ENCODE peak calls at places on chromosomes 2 and 18, in six cellular contexts. One of them, this sample, is unnamed.

GRCh38 chr2:117065912-117066311 is 748.6 kb upstream of the DDX18 start:
- DNase-seq in GM23248: no peak
- DNase-seq in AG04450: no peak
- DNase-seq in NCI-H1436: no peak
- DNase-seq in coronary artery: no peak
- DNase-seq in dorsolateral prefrontal cortex: no peak
- DNase-seq in this sample: no peak

GRCh38 chr18:3852321-3852720 is 402.3 kb downstream of the TGIF1 start:
- DNase-seq in GM23248: peak; percentile 14
- DNase-seq in AG04450: no peak
- DNase-seq in NCI-H1436: no peak
- DNase-seq in coronary artery: no peak
- DNase-seq in dorsolateral prefrontal cortex: no peak
- DNase-seq in this sample: no peak

GRCh38 chr2:31239842-31240198 is 5.9 kb downstream of the EHD3 start:
- DNase-seq in GM23248: peak; percentile 88
- DNase-seq in AG04450: no peak
- DNase-seq in NCI-H1436: no peak
- DNase-seq in coronary artery: peak; percentile 91
- DNase-seq in dorsolateral prefrontal cortex: no peak
- DNase-seq in this sample: no peak

GRCh38 chr2:121689356-121689755 is 40.1 kb upstream of the CLASP1 start:
- DNase-seq in GM23248: peak; percentile 64
- DNase-seq in AG04450: peak; percentile 18
- DNase-seq in NCI-H1436: no peak
- DNase-seq in coronary artery: no peak
- DNase-seq in dorsolateral prefrontal cortex: no peak
- DNase-seq in this sample: no peak

GRCh38 chr2:117980381-117980780 is 33.5 kb downstream of the CCDC93 start:
- DNase-seq in GM23248: peak; percentile 91
- DNase-seq in AG04450: no peak
- DNase-seq in NCI-H1436: no peak
- DNase-seq in coronary artery: no peak
- DNase-seq in dorsolateral prefrontal cortex: no peak
- DNase-seq in this sample: no peak

GRCh38 chr2:135916232-135916631 is 40.0 kb upstream of the MCM6 start:
- DNase-seq in GM23248: peak; percentile 51
- DNase-seq in AG04450: no peak
- DNase-seq in NCI-H1436: peak; percentile 2
- DNase-seq in coronary artery: no peak
- DNase-seq in dorsolateral prefrontal cortex: no peak
- DNase-seq in this sample: no peak

GRCh38 chr18:37554399-37554787 is 11.2 kb downstream of the CELF4 start:
- DNase-seq in GM23248: no peak
- DNase-seq in AG04450: no peak
- DNase-seq in NCI-H1436: no peak
- DNase-seq in coronary artery: no peak
- DNase-seq in dorsolateral prefrontal cortex: peak; percentile 12
- DNase-seq in this sample: no peak

GRCh38 chr2:23649819-23650218 is 264.8 kb downstream of the KLHL29 start:
- DNase-seq in GM23248: no peak
- DNase-seq in AG04450: no peak
- DNase-seq in NCI-H1436: no peak
- DNase-seq in coronary artery: no peak
- DNase-seq in dorsolateral prefrontal cortex: no peak
- DNase-seq in this sample: no peak

GRCh38 chr2:177772529-177772928 is 300.0 kb downstream of the PDE11A start:
- DNase-seq in GM23248: peak; percentile 54
- DNase-seq in AG04450: no peak
- DNase-seq in NCI-H1436: peak; percentile 3
- DNase-seq in coronary artery: no peak
- DNase-seq in dorsolateral prefrontal cortex: no peak
- DNase-seq in this sample: no peak

GRCh38 chr2:190599546-190600220 is 49.2 kb upstream of the NAB1 start:
- DNase-seq in GM23248: no peak
- DNase-seq in AG04450: no peak
- DNase-seq in NCI-H1436: no peak
- DNase-seq in coronary artery: no peak
- DNase-seq in dorsolateral prefrontal cortex: no peak
- DNase-seq in this sample: no peak

GRCh38 chr2:189578272-189578671 is 2.3 kb downstream of the SLC40A1 start:
- DNase-seq in GM23248: no peak
- DNase-seq in AG04450: no peak
- DNase-seq in NCI-H1436: no peak
- DNase-seq in coronary artery: no peak
- DNase-seq in dorsolateral prefrontal cortex: no peak
- DNase-seq in this sample: no peak

GRCh38 chr2:205660521-205661124 is 21.7 kb upstream of the NRP2 start:
- DNase-seq in GM23248: peak; percentile 98
- DNase-seq in AG04450: peak; percentile 91
- DNase-seq in NCI-H1436: no peak
- DNase-seq in coronary artery: no peak
- DNase-seq in dorsolateral prefrontal cortex: no peak
- DNase-seq in this sample: no peak

GRCh38 chr2:226531061-226531460 is 268.6 kb downstream of the IRS1 start:
- DNase-seq in GM23248: no peak
- DNase-seq in AG04450: no peak
- DNase-seq in NCI-H1436: no peak
- DNase-seq in coronary artery: no peak
- DNase-seq in dorsolateral prefrontal cortex: no peak
- DNase-seq in this sample: no peak

GRCh38 chr2:221189431-221189830 is 382.7 kb downstream of the EPHA4 start:
- DNase-seq in GM23248: no peak
- DNase-seq in AG04450: no peak
- DNase-seq in NCI-H1436: no peak
- DNase-seq in coronary artery: no peak
- DNase-seq in dorsolateral prefrontal cortex: no peak
- DNase-seq in this sample: no peak

GRCh38 chr2:97742381-97742847 is 29.0 kb downstream of the ZAP70 start:
- DNase-seq in GM23248: peak; percentile 36
- DNase-seq in AG04450: no peak
- DNase-seq in NCI-H1436: no peak
- DNase-seq in coronary artery: no peak
- DNase-seq in dorsolateral prefrontal cortex: no peak
- DNase-seq in this sample: no peak

GRCh38 chr2:10493636-10494281 is 45.6 kb upstream of the ODC1 start:
- DNase-seq in GM23248: peak; percentile 84
- DNase-seq in AG04450: peak; percentile 74
- DNase-seq in NCI-H1436: no peak
- DNase-seq in coronary artery: peak; percentile 50
- DNase-seq in dorsolateral prefrontal cortex: no peak
- DNase-seq in this sample: peak; percentile 42

GRCh38 chr18:27903906-27904305 is 273.0 kb downstream of the CDH2 start:
- DNase-seq in GM23248: no peak
- DNase-seq in AG04450: no peak
- DNase-seq in NCI-H1436: no peak
- DNase-seq in coronary artery: no peak
- DNase-seq in dorsolateral prefrontal cortex: no peak
- DNase-seq in this sample: no peak

GRCh38 chr2:77228379-77228778 is 293.8 kb downstream of the LRRTM4 start:
- DNase-seq in GM23248: no peak
- DNase-seq in AG04450: no peak
- DNase-seq in NCI-H1436: no peak
- DNase-seq in coronary artery: no peak
- DNase-seq in dorsolateral prefrontal cortex: no peak
- DNase-seq in this sample: no peak

GRCh38 chr2:7835693-7836680 is 845.9 kb upstream of the ID2 start:
- DNase-seq in GM23248: no peak
- DNase-seq in AG04450: no peak
- DNase-seq in NCI-H1436: no peak
- DNase-seq in coronary artery: no peak
- DNase-seq in dorsolateral prefrontal cortex: no peak
- DNase-seq in this sample: no peak

GRCh38 chr2:84969511-84970265 is 1.3 kb upstream of the KCMF1 start:
- DNase-seq in GM23248: peak; percentile 64
- DNase-seq in AG04450: no peak
- DNase-seq in NCI-H1436: no peak
- DNase-seq in coronary artery: no peak
- DNase-seq in dorsolateral prefrontal cortex: no peak
- DNase-seq in this sample: no peak

GRCh38 chr2:203599509-203599908 is 64.4 kb upstream of the RAPH1 start:
- DNase-seq in GM23248: no peak
- DNase-seq in AG04450: no peak
- DNase-seq in NCI-H1436: no peak
- DNase-seq in coronary artery: no peak
- DNase-seq in dorsolateral prefrontal cortex: no peak
- DNase-seq in this sample: no peak

GRCh38 chr18:3245853-3246635 is 1.6 kb upstream of the MYL12A start:
- DNase-seq in GM23248: peak; percentile 95
- DNase-seq in AG04450: no peak
- DNase-seq in NCI-H1436: peak; percentile 79
- DNase-seq in coronary artery: peak; percentile 93
- DNase-seq in dorsolateral prefrontal cortex: peak; percentile 86
- DNase-seq in this sample: peak; percentile 60

GRCh38 chr2:108330971-108331370 is 42.3 kb downstream of the SULT1C2 start:
- DNase-seq in GM23248: no peak
- DNase-seq in AG04450: no peak
- DNase-seq in NCI-H1436: no peak
- DNase-seq in coronary artery: no peak
- DNase-seq in dorsolateral prefrontal cortex: no peak
- DNase-seq in this sample: no peak

GRCh38 chr2:26614205-26615128 is 26.7 kb downstream of the CIB4 start:
- DNase-seq in GM23248: no peak
- DNase-seq in AG04450: no peak
- DNase-seq in NCI-H1436: no peak
- DNase-seq in coronary artery: peak; percentile 74
- DNase-seq in dorsolateral prefrontal cortex: no peak
- DNase-seq in this sample: no peak

GRCh38 chr18:25726278-25726677 is 364.1 kb downstream of the SS18 start:
- DNase-seq in GM23248: peak; percentile 70
- DNase-seq in AG04450: peak; percentile 8
- DNase-seq in NCI-H1436: no peak
- DNase-seq in coronary artery: no peak
- DNase-seq in dorsolateral prefrontal cortex: no peak
- DNase-seq in this sample: no peak

GRCh38 chr2:224363281-224363680 is 38.6 kb downstream of the FAM124B start:
- DNase-seq in GM23248: no peak
- DNase-seq in AG04450: no peak
- DNase-seq in NCI-H1436: no peak
- DNase-seq in coronary artery: no peak
- DNase-seq in dorsolateral prefrontal cortex: no peak
- DNase-seq in this sample: no peak

GRCh38 chr2:142112648-142113278 is 18.1 kb downstream of the LRP1B start:
- DNase-seq in GM23248: peak; percentile 83
- DNase-seq in AG04450: no peak
- DNase-seq in NCI-H1436: no peak
- DNase-seq in coronary artery: no peak
- DNase-seq in dorsolateral prefrontal cortex: no peak
- DNase-seq in this sample: no peak